ENCODE peak calls at places on chromosomes 4 and X, in four cellular contexts. One of them, this sample, is unnamed.

GRCh38 chrX:46559062-46559461 is 13.8 kb upstream of the ZNF674 start:
- DNase-seq in osteoblast: peak; percentile 49
- DNase-seq in colonic mucosa: no peak
- DNase-seq in NB4: no peak
- DNase-seq in this sample: no peak

GRCh38 chrX:38192007-38192625 is 28.6 kb downstream of the SRPX start:
- DNase-seq in NB4: peak; percentile 34
- DNase-seq in colonic mucosa: no peak
- DNase-seq in osteoblast: no peak
- DNase-seq in this sample: no peak

GRCh38 chr4:172826866-172827265 is 341.7 kb upstream of the GALNT7 start:
- DNase-seq in colonic mucosa: no peak
- DNase-seq in NB4: no peak
- DNase-seq in osteoblast: no peak
- DNase-seq in this sample: no peak

GRCh38 chr4:75584067-75584466 is 28.2 kb downstream of the ODAPH start:
- DNase-seq in osteoblast: no peak
- DNase-seq in colonic mucosa: no peak
- DNase-seq in NB4: no peak
- DNase-seq in this sample: no peak

GRCh38 chr4:156695163-156695562 is 276.4 kb downstream of the PDGFC start:
- DNase-seq in colonic mucosa: no peak
- DNase-seq in osteoblast: no peak
- DNase-seq in NB4: no peak
- DNase-seq in this sample: no peak

GRCh38 chr4:137823007-137823406 is 290.7 kb upstream of the PCDH18 start:
- DNase-seq in colonic mucosa: no peak
- DNase-seq in osteoblast: no peak
- DNase-seq in NB4: no peak
- DNase-seq in this sample: no peak

GRCh38 chr4:56182356-56182755 is 204.9 kb downstream of the AASDH start:
- DNase-seq in NB4: peak; percentile 80
- DNase-seq in osteoblast: no peak
- DNase-seq in colonic mucosa: no peak
- DNase-seq in this sample: no peak

GRCh38 chr4:113968473-113968872 is 11.0 kb downstream of the ARSJ start:
- DNase-seq in osteoblast: peak; percentile 49
- DNase-seq in colonic mucosa: no peak
- DNase-seq in NB4: no peak
- DNase-seq in this sample: no peak

GRCh38 chr4:7313361-7313811 is 121.0 kb downstream of the SORCS2 start:
- DNase-seq in osteoblast: no peak
- DNase-seq in colonic mucosa: no peak
- DNase-seq in NB4: no peak
- DNase-seq in this sample: no peak

GRCh38 chr4:168630445-168631187 is 133.8 kb downstream of the PALLD start:
- DNase-seq in colonic mucosa: no peak
- DNase-seq in NB4: peak; percentile 52
- DNase-seq in osteoblast: peak; percentile 91
- DNase-seq in this sample: peak; percentile 95

GRCh38 chr4:26763063-26763462 is 97.6 kb upstream of the STIM2 start:
- DNase-seq in NB4: peak; percentile 58
- DNase-seq in osteoblast: no peak
- DNase-seq in colonic mucosa: no peak
- DNase-seq in this sample: no peak

GRCh38 chr4:168028568-168028967 is 63.8 kb upstream of the ANXA10 start:
- DNase-seq in osteoblast: peak; percentile 69
- DNase-seq in colonic mucosa: no peak
- DNase-seq in NB4: peak; percentile 6
- DNase-seq in this sample: no peak

DNA sequence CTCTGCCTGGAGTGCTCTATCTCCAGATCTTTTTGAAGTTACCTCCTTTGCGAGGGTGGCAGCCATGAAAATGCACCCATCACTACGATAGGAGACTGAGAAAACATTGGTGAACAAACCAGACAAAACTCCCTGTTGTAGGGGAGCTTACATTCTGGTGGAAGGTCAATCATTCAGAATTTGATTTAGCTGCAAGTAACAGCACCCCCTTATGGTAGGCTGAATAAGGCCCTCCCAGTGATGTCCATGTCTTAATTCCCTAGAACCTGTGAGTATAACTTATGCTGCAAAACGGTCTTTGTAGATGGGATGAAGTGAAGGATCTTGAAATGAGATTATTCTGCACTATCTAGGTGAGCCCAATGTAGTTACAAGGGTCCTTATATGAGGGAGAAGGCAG is 5.6 kb upstream of the TEC start:
- DNase-seq in colonic mucosa: no peak
- DNase-seq in NB4: peak; percentile 75
- DNase-seq in osteoblast: peak; percentile 84
- DNase-seq in this sample: no peak
- TF ChIP-seq CTCF in colonic mucosa: peak; percentile 54
- TF ChIP-seq CTCF in NB4: peak; percentile 89
- TF ChIP-seq CTCF in osteoblast: peak; percentile 76
- TF ChIP-seq CTCF in this sample: peak; percentile 79

DNA sequence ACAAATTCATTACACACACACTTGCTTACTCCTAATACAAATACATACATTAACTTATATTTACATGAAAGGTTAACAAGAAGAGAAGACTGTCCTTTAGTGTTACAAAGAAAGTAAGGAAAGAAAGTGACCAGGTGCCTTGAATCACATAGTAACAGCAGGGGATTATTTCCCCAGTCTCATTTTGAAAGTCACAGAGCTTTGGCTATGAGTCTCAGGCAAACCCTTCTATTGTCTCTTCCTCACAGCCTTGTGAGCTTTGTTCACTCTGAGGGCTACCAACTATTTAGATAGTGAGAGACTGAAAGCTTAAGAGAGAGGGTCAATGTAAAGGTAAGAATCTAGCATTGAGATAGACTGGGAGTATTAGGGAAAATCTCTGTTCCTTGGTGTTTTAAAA is 161.6 kb downstream of the NPNT start:
- DNase-seq in colonic mucosa: no peak
- DNase-seq in NB4: no peak
- DNase-seq in osteoblast: no peak
- DNase-seq in this sample: no peak
- H3K4me3 ChIP-seq in colonic mucosa: no peak overlapping the region
- H3K4me3 ChIP-seq in NB4: no peak overlapping the region
- H3K4me3 ChIP-seq in osteoblast: no peak overlapping the region
- H3K4me3 ChIP-seq in this sample: no peak overlapping the region

GRCh38 chrX:8179653-8180052 is 8.6 kb upstream of the VCX2 start:
- DNase-seq in colonic mucosa: no peak
- DNase-seq in NB4: peak; percentile 4
- DNase-seq in osteoblast: no peak
- DNase-seq in this sample: peak; percentile 5
- TF ChIP-seq CTCF in colonic mucosa: peak; percentile 20
- TF ChIP-seq CTCF in NB4: no peak
- TF ChIP-seq CTCF in osteoblast: no peak
- TF ChIP-seq CTCF in this sample: peak; percentile 20

GRCh38 chrX:134172588-134173259 is 64.3 kb upstream of the CCDC160 start:
- DNase-seq in colonic mucosa: no peak
- DNase-seq in osteoblast: peak; percentile 73
- DNase-seq in NB4: no peak
- DNase-seq in this sample: peak; percentile 23

GRCh38 chrX:134174859-134175258 is 62.1 kb upstream of the CCDC160 start:
- DNase-seq in colonic mucosa: no peak
- DNase-seq in NB4: no peak
- DNase-seq in osteoblast: peak; percentile 35
- DNase-seq in this sample: no peak

GRCh38 chrX:134174273-134174660 is 62.7 kb upstream of the CCDC160 start:
- DNase-seq in osteoblast: peak; percentile 69
- DNase-seq in colonic mucosa: no peak
- DNase-seq in NB4: no peak
- DNase-seq in this sample: no peak

GRCh38 chrX:134173541-134174272 is 63.3 kb upstream of the CCDC160 start:
- DNase-seq in NB4: no peak
- DNase-seq in colonic mucosa: no peak
- DNase-seq in osteoblast: no peak
- DNase-seq in this sample: no peak

GRCh38 chrX:134171661-134172587 is 65.1 kb upstream of the CCDC160 start:
- DNase-seq in colonic mucosa: no peak
- DNase-seq in NB4: no peak
- DNase-seq in osteoblast: peak; percentile 47
- DNase-seq in this sample: no peak
- H3K4me3 ChIP-seq in colonic mucosa: peak overlapping the region; percentile 38
- H3K4me3 ChIP-seq in NB4: no peak overlapping the region
- H3K4me3 ChIP-seq in osteoblast: no peak overlapping the region
- H3K4me3 ChIP-seq in this sample: peak overlapping the region; percentile 35

GRCh38 chr4:188780686-188781085 is 641.4 kb downstream of the TRIML1 start:
- DNase-seq in osteoblast: no peak
- DNase-seq in NB4: no peak
- DNase-seq in colonic mucosa: no peak
- DNase-seq in this sample: no peak

GRCh38 chr4:188783606-188784157 is 644.4 kb downstream of the TRIML1 start:
- DNase-seq in colonic mucosa: no peak
- DNase-seq in osteoblast: no peak
- DNase-seq in NB4: no peak
- DNase-seq in this sample: no peak

GRCh38 chr4:188783160-188783559 is 643.9 kb downstream of the TRIML1 start:
- DNase-seq in colonic mucosa: no peak
- DNase-seq in osteoblast: no peak
- DNase-seq in NB4: no peak
- DNase-seq in this sample: no peak

GRCh38 chr4:188780028-188780427 is 640.8 kb downstream of the TRIML1 start:
- DNase-seq in colonic mucosa: no peak
- DNase-seq in osteoblast: no peak
- DNase-seq in NB4: no peak
- DNase-seq in this sample: no peak

DNA sequence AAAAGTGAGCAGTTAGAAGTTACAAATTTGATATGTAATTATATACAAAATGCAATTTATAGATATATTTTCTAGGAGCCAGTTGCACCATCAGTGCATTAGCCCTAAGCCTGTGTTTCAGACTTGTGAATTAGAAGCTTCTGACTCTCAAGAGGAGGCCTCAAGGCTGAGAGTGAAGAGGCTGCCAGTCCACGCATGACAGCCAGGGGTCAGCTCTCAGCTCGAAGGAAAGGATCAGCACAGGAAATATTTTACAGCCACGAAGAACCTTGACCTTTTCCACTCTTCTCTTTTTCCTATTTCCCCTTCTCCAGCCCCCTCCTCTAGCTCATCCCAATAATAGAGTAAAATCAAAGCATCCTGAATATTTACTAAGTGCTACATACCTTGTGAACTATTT is 642.4 kb downstream of the TRIML1 start:
- DNase-seq in NB4: peak; percentile 2
- DNase-seq in osteoblast: no peak
- DNase-seq in colonic mucosa: no peak
- DNase-seq in this sample: no peak
- TF ChIP-seq CTCF in NB4: no peak
- TF ChIP-seq CTCF in osteoblast: peak; percentile 62
- TF ChIP-seq CTCF in colonic mucosa: no peak
- TF ChIP-seq CTCF in this sample: peak; percentile 40

GRCh38 chr4:153790962-153791551 is 2.2 kb upstream of the SFRP2 start:
- DNase-seq in NB4: no peak
- DNase-seq in colonic mucosa: no peak
- DNase-seq in osteoblast: peak; percentile 77
- DNase-seq in this sample: no peak
- H3K4me3 ChIP-seq in NB4: no peak overlapping the region
- H3K4me3 ChIP-seq in colonic mucosa: no peak overlapping the region
- H3K4me3 ChIP-seq in osteoblast: no peak overlapping the region
- H3K4me3 ChIP-seq in this sample: no peak overlapping the region

DNA sequence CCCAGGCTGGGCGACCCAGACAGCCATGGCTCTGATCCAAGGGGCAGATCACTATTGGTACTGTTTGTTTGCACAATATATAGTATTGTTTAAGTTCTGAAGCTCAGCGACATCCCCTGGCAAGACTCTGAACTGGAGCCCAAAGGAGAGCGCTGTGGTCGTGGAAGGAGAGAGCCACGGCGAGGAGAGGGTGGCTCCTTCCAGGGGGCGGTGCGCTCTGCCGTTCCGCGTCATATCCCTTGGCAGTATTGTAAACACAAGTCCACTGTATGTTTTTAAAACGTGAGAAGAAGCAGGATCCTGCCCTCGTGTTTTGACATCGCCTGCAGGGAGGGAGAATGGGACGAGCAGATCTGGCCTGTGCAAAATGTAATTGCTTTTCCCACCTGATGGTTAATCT is 185.5 kb downstream of the RAB28 start:
- DNase-seq in colonic mucosa: no peak
- DNase-seq in osteoblast: no peak
- DNase-seq in NB4: no peak
- DNase-seq in this sample: peak; percentile 15
- TF ChIP-seq CTCF in colonic mucosa: no peak
- TF ChIP-seq CTCF in osteoblast: no peak
- TF ChIP-seq CTCF in NB4: no peak
- TF ChIP-seq CTCF in this sample: no peak

DNA sequence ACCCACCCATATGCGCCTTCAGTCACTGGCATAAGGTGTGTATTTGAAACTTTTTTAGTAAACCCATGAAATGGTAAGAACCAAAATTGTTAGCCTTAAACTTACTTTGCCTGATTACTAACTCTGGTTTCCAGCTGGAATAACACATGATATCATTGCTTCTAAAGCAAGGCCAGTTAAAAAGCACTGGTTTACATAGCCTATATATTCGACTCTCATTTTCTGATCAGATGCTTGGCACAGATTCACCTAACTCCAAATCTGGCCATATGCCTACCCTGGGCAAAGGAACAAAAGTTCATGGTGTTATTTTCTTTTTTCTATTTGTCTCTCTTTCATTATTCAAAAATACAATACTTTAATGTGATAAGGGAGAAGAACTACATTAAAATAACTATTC is 132.5 kb downstream of the SCFD2 start:
- DNase-seq in osteoblast: no peak
- DNase-seq in NB4: no peak
- DNase-seq in colonic mucosa: no peak
- DNase-seq in this sample: peak; percentile 30
- H3K4me3 ChIP-seq in osteoblast: no peak overlapping the region
- H3K4me3 ChIP-seq in NB4: no peak overlapping the region
- H3K4me3 ChIP-seq in colonic mucosa: no peak overlapping the region
- H3K4me3 ChIP-seq in this sample: no peak overlapping the region